ENCODE peak calls at places on chromosomes 4 and X, in eight cellular contexts. P, E, R, F, O, C, D and S are unnamed samples.

GRCh38 chr4:112231779-112232713 is at the start of gene AP1AR:
- DNase-seq in P (peak; percentile 46), E (peak; percentile 90), R (peak; percentile 92), F (peak; percentile 85), O (peak; percentile 90), C (peak; percentile 63), D (peak; percentile 92), S (peak; percentile 52)

GRCh38 chrX:13662537-13662841 is 9.5 kb downstream of the TCEANC start:
- DNase-seq in P (no peak), E (no peak), R (no peak), F (no peak), O (no peak), C (peak; percentile 95), D (no peak), S (no peak)

GRCh38 chrX:21883258-21883657 is 27.5 kb downstream of the YY2 start:
- DNase-seq in P (no peak), E (peak; percentile 21), R (no peak), F (no peak), O (no peak), C (no peak), D (no peak), S (no peak)

GRCh38 chr4:130092187-130093015 is 996.4 kb downstream of the C4orf33 start:
- DNase-seq in P (no peak), E (no peak), R (no peak), F (no peak), O (no peak), C (no peak), D (no peak), S (no peak)

GRCh38 chrX:48626401-48627298 is 29.4 kb downstream of the WDR13 start:
- DNase-seq in P (no peak), E (no peak), R (no peak), F (no peak), O (peak; percentile 18), C (no peak), D (no peak), S (no peak)

GRCh38 chrX:11591712-11592351 is 73.9 kb downstream of the ARHGAP6 start:
- DNase-seq in P (no peak), E (no peak), R (no peak), F (peak; percentile 19), O (peak; percentile 13), C (no peak), D (no peak), S (no peak)

GRCh38 chr4:38101563-38101962 is 141.4 kb downstream of the PTTG2 start:
- DNase-seq in P (peak; percentile 83), E (no peak), R (no peak), F (no peak), O (no peak), C (peak; percentile 60), D (no peak), S (no peak)

GRCh38 chrX:106774981-106775380 is 27.5 kb upstream of the TBC1D8B start:
- DNase-seq in P (no peak), E (no peak), R (no peak), F (no peak), O (no peak), C (no peak), D (no peak), S (no peak)

GRCh38 chr4:155073852-155074251 is 134.6 kb upstream of the NPY2R start:
- DNase-seq in P (no peak), E (no peak), R (no peak), F (no peak), O (no peak), C (no peak), D (no peak), S (no peak)

GRCh38 chr4:8370835-8371234 is 69.7 kb downstream of the ACOX3 start:
- DNase-seq in P (no peak), E (no peak), R (no peak), F (no peak), O (no peak), C (no peak), D (no peak), S (no peak)

GRCh38 chrX:16786791-16787735 is 797 bp downstream of the TXLNG start:
- DNase-seq in P (no peak), E (peak; percentile 43), R (peak; percentile 68), F (peak; percentile 33), O (peak; percentile 54), C (no peak), D (peak; percentile 67), S (no peak)

DNA sequence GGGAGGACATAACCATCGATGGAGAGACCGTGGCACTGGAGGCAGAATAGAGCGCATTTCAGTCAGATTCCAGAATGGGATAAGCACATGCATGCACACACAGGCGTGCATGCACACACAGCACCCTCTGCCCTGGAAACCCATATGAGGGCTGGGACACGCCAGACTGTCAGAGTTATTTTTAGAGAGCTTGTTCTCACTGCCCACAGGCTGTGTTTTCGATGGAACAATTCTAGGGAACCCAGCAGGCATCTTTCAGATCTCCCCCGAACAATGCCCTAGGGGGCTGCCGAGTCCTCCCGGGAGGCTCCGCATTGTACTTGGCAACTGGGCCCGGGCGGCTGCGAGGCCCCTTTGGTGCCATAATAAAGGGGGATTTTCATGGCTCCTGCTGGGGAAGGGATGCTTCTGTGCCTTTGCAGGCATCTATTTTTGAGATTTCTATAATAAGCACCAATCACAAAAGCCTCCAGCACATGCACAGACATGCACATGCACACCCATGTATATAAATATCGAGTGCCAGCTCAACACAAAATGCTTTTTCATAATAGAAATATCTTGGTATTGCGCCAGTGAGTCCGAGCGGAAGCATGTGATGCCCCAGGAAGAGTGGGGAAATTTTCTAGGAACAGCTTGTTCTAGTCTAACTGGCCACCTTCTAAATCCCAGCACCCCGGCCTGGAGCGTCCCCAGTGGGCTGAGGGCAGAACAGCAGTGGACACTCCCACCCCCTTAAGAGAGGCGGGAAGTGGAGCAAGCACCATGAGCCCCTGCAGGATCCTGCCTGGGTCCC is 88.6 kb downstream of the PHKA2 start:
- DNase-seq in P (no peak), E (no peak), R (peak; percentile 49), F (no peak), O (no peak), C (peak; percentile 61), D (peak; percentile 39), S (no peak)
- TF ChIP-seq CTCF in P (no peak), E (no peak), R (no peak), F (no peak), O (no peak), C (peak; percentile 41), D (peak; percentile 47), S (no peak)

DNA sequence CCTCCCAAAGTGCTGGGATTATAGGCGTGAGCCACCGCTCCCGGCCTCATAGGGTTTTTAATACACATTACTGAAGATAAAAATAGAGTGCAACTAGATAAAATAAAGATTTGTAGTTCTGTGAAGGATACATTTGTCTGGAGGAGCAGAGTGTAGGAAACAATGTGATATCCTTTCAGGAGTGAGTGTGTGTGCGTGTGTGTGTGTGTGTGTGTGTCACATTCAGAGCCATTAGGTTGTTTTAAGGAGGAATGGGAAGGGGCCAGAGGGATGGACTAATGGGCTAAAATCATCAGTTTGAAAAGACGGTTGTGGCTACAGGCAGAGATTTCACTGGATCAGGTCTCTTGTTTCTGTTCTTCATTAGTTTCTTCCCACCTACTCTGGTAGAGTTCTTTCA is 40.0 kb downstream of the RBPJ start:
- DNase-seq in P (no peak), E (no peak), R (no peak), F (no peak), O (no peak), C (peak; percentile 30), D (no peak), S (no peak)
- H3K4me3 ChIP-seq in P (no peak overlapping the region), E (no peak overlapping the region), R (no peak overlapping the region), F (no peak overlapping the region), O (no peak overlapping the region), C (peak overlapping the region; percentile 31), D (peak overlapping the region; percentile 5), S (no peak overlapping the region)

GRCh38 chrX:83658731-83659130 is 150.6 kb downstream of the POU3F4 start:
- DNase-seq in P (no peak), E (no peak), R (peak; percentile 8), F (peak; percentile 9), O (peak; percentile 20), C (no peak), D (no peak), S (no peak)
- TF ChIP-seq CTCF in P (no peak), E (peak; percentile 24), R (peak; percentile 51), F (peak; percentile 42), O (peak; percentile 37), C (no peak), D (no peak), S (peak; percentile 42)

GRCh38 chrX:70422886-70423336 is at the start of gene GDPD2:
- DNase-seq in P (peak; percentile 38), E (no peak), R (peak; percentile 46), F (no peak), O (peak; percentile 16), C (no peak), D (no peak), S (no peak)
- H3K4me3 ChIP-seq in P (no peak within 1 kb of the TSS), E (no peak within 1 kb of the TSS), R (no peak within 1 kb of the TSS), F (no peak within 1 kb of the TSS), O (no peak within 1 kb of the TSS), C (no peak within 1 kb of the TSS), D (peak within 1 kb of the TSS; percentile 10), S (no peak within 1 kb of the TSS)

GRCh38 chr4:162535121-162535520 is 371.3 kb upstream of the FSTL5 start:
- DNase-seq in P (no peak), E (no peak), R (no peak), F (no peak), O (no peak), C (no peak), D (no peak), S (no peak)
- TF ChIP-seq CTCF in P (no peak), E (no peak), R (peak; percentile 39), F (peak; percentile 8), O (no peak), C (no peak), D (no peak), S (no peak)